ENCODE peak calls at places on chromosomes 5 and 9, in four cellular contexts. One of them, this sample, is unnamed.

GRCh38 chr9:132175431-132175830 is 13.6 kb downstream of the NTNG2 start:
- DNase-seq in K562: no peak
- DNase-seq in SK-N-SH: no peak
- DNase-seq in GM12878: no peak
- DNase-seq in this sample: no peak

GRCh38 chr5:169213479-169213878 is 87.5 kb downstream of the SLIT3 start:
- DNase-seq in K562: no peak
- DNase-seq in SK-N-SH: no peak
- DNase-seq in GM12878: no peak
- DNase-seq in this sample: no peak

GRCh38 chr5:6644841-6645240 is 11.6 kb downstream of the SRD5A1 start:
- DNase-seq in SK-N-SH: no peak
- DNase-seq in GM12878: no peak
- DNase-seq in K562: no peak
- DNase-seq in this sample: no peak

GRCh38 chr5:88870280-88870679 is 12.7 kb downstream of the MEF2C start:
- DNase-seq in SK-N-SH: no peak
- DNase-seq in GM12878: no peak
- DNase-seq in K562: no peak
- DNase-seq in this sample: no peak

GRCh38 chr5:133382661-133383579 is 229.4 kb downstream of the FSTL4 start:
- DNase-seq in SK-N-SH: no peak
- DNase-seq in K562: no peak
- DNase-seq in GM12878: no peak
- DNase-seq in this sample: no peak

GRCh38 chr9:127741831-127742434 is 6.8 kb upstream of the TOR2A start:
- DNase-seq in GM12878: no peak
- DNase-seq in SK-N-SH: peak; percentile 78
- DNase-seq in K562: peak; percentile 92
- DNase-seq in this sample: peak; percentile 97

GRCh38 chr9:20391208-20391607 is 231.1 kb downstream of the MLLT3 start:
- DNase-seq in GM12878: no peak
- DNase-seq in SK-N-SH: no peak
- DNase-seq in K562: no peak
- DNase-seq in this sample: no peak

GRCh38 chr5:1769017-1769640 is 30.5 kb downstream of the MRPL36 start:
- DNase-seq in GM12878: no peak
- DNase-seq in K562: no peak
- DNase-seq in SK-N-SH: no peak
- DNase-seq in this sample: no peak

GRCh38 chr9:91047993-91048607 is 246.5 kb downstream of the SYK start:
- DNase-seq in K562: no peak
- DNase-seq in SK-N-SH: no peak
- DNase-seq in GM12878: no peak
- DNase-seq in this sample: no peak

GRCh38 chr5:180205936-180206335 is 3.1 kb downstream of the RASGEF1C start:
- DNase-seq in SK-N-SH: no peak
- DNase-seq in K562: no peak
- DNase-seq in GM12878: no peak
- DNase-seq in this sample: no peak

GRCh38 chr9:121662896-121663580 is 11.6 kb downstream of the DAB2IP start:
- DNase-seq in K562: no peak
- DNase-seq in SK-N-SH: no peak
- DNase-seq in GM12878: no peak
- DNase-seq in this sample: no peak

GRCh38 chr9:127828262-127829031 is 25.8 kb downstream of the FPGS start:
- DNase-seq in SK-N-SH: no peak
- DNase-seq in GM12878: no peak
- DNase-seq in K562: peak; percentile 94
- DNase-seq in this sample: peak; percentile 98

GRCh38 chr5:132471006-132471907 is 19.3 kb downstream of the IRF1 start:
- DNase-seq in K562: no peak
- DNase-seq in GM12878: no peak
- DNase-seq in SK-N-SH: no peak
- DNase-seq in this sample: no peak

GRCh38 chr5:128674837-128675446 is 136.9 kb upstream of the FBN2 start:
- DNase-seq in GM12878: no peak
- DNase-seq in K562: peak; percentile 38
- DNase-seq in SK-N-SH: peak; percentile 41
- DNase-seq in this sample: peak; percentile 77

GRCh38 chr5:172235132-172235780 is 41.3 kb downstream of the EFCAB9 start:
- DNase-seq in GM12878: peak; percentile 59
- DNase-seq in SK-N-SH: no peak
- DNase-seq in K562: no peak
- DNase-seq in this sample: no peak

GRCh38 chr9:2889023-2889422 is 45.1 kb upstream of the PUM3 start:
- DNase-seq in SK-N-SH: no peak
- DNase-seq in K562: no peak
- DNase-seq in GM12878: no peak
- DNase-seq in this sample: no peak

GRCh38 chr9:93658184-93658925 is 82.0 kb downstream of the PHF2 start:
- DNase-seq in SK-N-SH: no peak
- DNase-seq in K562: no peak
- DNase-seq in GM12878: no peak
- DNase-seq in this sample: peak; percentile 9

GRCh38 chr9:111676116-111676515 is 14.7 kb downstream of the GNG10 start:
- DNase-seq in SK-N-SH: no peak
- DNase-seq in GM12878: no peak
- DNase-seq in K562: no peak
- DNase-seq in this sample: no peak

GRCh38 chr9:111678293-111678692 is 16.9 kb downstream of the GNG10 start:
- DNase-seq in K562: no peak
- DNase-seq in SK-N-SH: no peak
- DNase-seq in GM12878: no peak
- DNase-seq in this sample: no peak

GRCh38 chr9:111679199-111679598 is 17.8 kb downstream of the GNG10 start:
- DNase-seq in SK-N-SH: no peak
- DNase-seq in GM12878: no peak
- DNase-seq in K562: no peak
- DNase-seq in this sample: no peak

DNA sequence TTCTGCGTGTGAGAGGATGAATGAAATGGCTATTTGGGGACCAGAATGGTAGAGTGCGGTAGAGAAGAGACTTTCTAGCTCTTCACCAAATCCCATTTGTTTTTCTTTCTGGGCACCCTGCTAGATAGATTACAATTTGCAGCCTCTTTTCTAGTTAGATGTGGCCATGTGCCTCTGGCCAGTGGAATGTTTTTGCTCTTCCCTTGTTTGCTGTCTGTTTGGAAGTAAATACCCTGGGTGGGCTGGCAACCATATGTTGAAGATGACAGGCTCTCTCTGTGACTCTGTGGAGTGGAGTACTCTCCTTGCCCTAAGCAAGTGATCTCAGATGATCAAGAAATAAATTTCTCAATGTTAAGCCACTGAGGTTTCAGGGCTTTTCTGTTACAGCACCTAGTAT is 12.9 kb downstream of the GNG10 start:
- DNase-seq in GM12878: no peak
- DNase-seq in SK-N-SH: peak; percentile 53
- DNase-seq in K562: no peak
- DNase-seq in this sample: no peak
- TF ChIP-seq USF1 in GM12878: no peak
- TF ChIP-seq USF1 in SK-N-SH: no peak
- TF ChIP-seq USF1 in K562: no peak
- TF ChIP-seq USF1 in this sample: no peak

GRCh38 chr5:178866946-178867345 is 7.2 kb downstream of the ZNF354B start:
- DNase-seq in SK-N-SH: no peak
- DNase-seq in K562: no peak
- DNase-seq in GM12878: no peak
- DNase-seq in this sample: no peak

GRCh38 chr5:178869577-178869976 is 9.8 kb downstream of the ZNF354B start:
- DNase-seq in K562: no peak
- DNase-seq in SK-N-SH: no peak
- DNase-seq in GM12878: no peak
- DNase-seq in this sample: no peak

GRCh38 chr5:178870411-178870810 is 10.7 kb downstream of the ZNF354B start:
- DNase-seq in K562: no peak
- DNase-seq in SK-N-SH: no peak
- DNase-seq in GM12878: no peak
- DNase-seq in this sample: no peak

DNA sequence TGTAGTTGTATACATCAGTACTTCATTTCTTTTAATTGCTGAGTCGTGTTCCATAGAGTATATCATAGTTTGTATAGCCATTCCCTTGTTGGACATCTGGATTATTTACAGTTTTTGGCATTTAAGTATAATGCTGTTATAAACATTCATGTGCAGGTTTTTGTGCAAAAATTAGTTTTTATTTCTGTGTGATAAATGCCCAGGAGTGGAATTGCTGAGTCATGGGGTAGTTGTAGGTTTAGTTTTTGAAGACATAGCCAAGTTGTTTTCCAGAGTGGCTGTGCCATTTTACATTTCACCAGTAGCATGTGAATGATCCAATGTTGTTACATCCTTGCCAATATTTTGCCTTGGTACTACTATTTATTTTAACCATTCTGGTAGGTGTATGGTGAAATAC is 12.5 kb downstream of the ZNF354B start:
- DNase-seq in K562: no peak
- DNase-seq in GM12878: no peak
- DNase-seq in SK-N-SH: no peak
- DNase-seq in this sample: no peak
- TF ChIP-seq USF1 in K562: no peak
- TF ChIP-seq USF1 in GM12878: no peak
- TF ChIP-seq USF1 in SK-N-SH: no peak
- TF ChIP-seq USF1 in this sample: no peak

DNA sequence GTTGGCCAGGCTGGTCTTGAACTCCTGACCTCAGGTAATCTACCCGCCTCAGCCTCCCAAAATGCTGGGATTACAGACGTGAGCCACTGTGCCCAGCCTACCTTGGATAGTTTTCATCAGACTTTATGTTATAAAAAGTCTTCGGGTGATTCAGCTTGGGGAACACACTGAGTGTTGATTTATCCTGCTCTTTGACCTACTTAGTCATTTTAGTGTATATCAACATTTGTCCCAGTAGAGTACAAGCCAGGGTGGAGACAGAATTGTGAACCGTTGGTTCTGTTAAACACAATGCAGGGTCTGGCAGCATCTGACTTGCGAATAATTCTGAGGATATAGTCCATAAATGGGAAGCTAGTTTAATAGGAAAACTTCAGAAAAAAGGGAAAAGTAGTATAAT is 39.7 kb downstream of the NFX1 start:
- DNase-seq in SK-N-SH: no peak
- DNase-seq in GM12878: no peak
- DNase-seq in K562: no peak
- DNase-seq in this sample: no peak
- TF ChIP-seq USF1 in SK-N-SH: no peak
- TF ChIP-seq USF1 in GM12878: no peak
- TF ChIP-seq USF1 in K562: no peak
- TF ChIP-seq USF1 in this sample: no peak

DNA sequence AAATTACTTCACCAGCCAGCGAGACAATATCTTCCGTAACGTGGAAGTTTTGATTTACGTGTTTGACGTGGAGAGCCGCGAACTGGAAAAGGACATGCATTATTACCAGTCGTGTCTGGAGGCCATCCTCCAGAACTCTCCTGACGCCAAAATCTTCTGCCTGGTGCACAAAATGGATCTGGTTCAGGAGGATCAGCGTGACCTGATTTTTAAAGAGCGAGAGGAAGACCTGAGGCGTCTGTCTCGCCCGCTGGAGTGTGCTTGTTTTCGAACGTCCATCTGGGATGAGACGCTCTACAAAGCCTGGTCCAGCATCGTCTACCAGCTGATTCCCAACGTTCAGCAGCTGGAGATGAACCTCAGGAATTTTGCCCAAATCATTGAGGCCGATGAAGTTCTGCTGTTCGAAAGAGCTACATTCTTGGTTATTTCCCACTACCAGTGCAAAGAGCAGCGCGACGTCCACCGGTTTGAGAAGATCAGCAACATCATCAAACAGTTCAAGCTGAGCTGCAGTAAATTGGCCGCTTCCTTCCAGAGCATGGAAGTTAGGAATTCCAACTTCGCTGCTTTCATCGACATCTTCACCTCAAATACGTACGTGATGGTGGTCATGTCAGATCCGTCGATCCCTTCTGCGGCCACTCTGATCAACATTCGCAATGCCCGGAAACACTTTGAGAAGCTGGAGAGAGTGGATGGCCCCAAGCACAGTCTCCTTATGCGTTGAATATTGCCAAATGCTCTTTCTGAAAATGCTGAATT is 827 bp downstream of the RRAGA start:
- DNase-seq in GM12878: no peak
- DNase-seq in SK-N-SH: peak; percentile 36
- DNase-seq in K562: peak; percentile 20
- DNase-seq in this sample: no peak
- TF ChIP-seq USF1 in GM12878: no peak
- TF ChIP-seq USF1 in SK-N-SH: no peak
- TF ChIP-seq USF1 in K562: no peak
- TF ChIP-seq USF1 in this sample: no peak

DNA sequence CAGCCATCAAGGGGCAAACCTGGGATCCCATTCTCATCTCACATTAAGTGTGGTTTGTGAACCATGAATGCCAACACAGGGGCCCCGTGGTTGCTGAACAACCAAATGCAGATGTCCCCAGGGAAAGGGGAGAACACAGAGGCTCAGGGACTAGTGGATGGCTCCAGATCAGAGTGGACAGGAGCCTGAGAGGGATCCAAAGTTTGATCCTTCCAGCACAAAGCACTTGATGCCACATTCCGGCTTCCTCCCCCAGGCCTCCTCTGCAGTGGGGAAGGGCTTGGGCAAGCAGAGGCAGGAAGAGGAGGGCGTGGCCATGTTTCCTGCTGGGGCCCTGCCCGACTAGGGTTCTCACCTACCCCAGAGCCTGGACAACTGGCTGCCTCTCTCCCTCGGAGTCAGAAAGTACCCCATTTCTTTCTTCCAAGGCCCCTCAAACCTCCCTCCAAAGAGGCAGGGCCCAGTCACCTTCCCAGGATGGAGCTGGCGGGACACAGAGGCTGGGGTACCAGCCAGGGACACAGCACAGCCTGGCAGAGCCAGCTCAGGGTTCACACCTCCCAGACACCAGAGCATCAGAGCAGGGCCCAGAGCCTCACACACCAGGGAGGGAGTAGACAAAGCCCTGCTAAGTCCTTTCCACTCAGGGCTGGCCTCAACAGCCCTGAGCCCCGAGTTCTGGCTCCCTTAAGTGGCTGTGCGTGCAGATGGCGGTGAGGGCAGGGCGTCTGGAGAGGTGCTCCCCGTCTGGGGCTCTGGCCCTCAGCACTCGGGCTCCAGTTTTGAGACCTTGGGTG is 4.3 kb upstream of the RNF44 start:
- DNase-seq in GM12878: no peak
- DNase-seq in SK-N-SH: no peak
- DNase-seq in K562: peak; percentile 87
- DNase-seq in this sample: peak; percentile 81
- TF ChIP-seq USF1 in GM12878: no peak
- TF ChIP-seq USF1 in SK-N-SH: no peak
- TF ChIP-seq USF1 in K562: no peak
- TF ChIP-seq USF1 in this sample: peak; percentile 30

GRCh38 chr9:101480386-101480785 is 44.8 kb upstream of the ALDOB start:
- DNase-seq in SK-N-SH: no peak
- DNase-seq in GM12878: no peak
- DNase-seq in K562: no peak
- DNase-seq in this sample: no peak
- TF ChIP-seq USF1 in SK-N-SH: no peak
- TF ChIP-seq USF1 in GM12878: no peak
- TF ChIP-seq USF1 in K562: no peak
- TF ChIP-seq USF1 in this sample: no peak

GRCh38 chr9:125189011-125189360 is 617 bp downstream of the PPP6C start:
- DNase-seq in SK-N-SH: peak; percentile 51
- DNase-seq in GM12878: no peak
- DNase-seq in K562: peak; percentile 53
- DNase-seq in this sample: peak; percentile 31
- TF ChIP-seq USF1 in SK-N-SH: no peak
- TF ChIP-seq USF1 in GM12878: no peak
- TF ChIP-seq USF1 in K562: peak; percentile 32
- TF ChIP-seq USF1 in this sample: no peak

This sample was measured in WTC11.